ENCODE peak calls at places on chromosome 17, in four cellular contexts. One of them, this sample, is unnamed.

GRCh38 chr17:17350491-17351355 is 47.5 kb downstream of the NT5M start:
- DNase-seq in sigmoid colon: no peak
- DNase-seq in mammary epithelial cell: peak; percentile 25
- DNase-seq in kidney epithelial cell: no peak
- DNase-seq in this sample: peak; percentile 43

GRCh38 chr17:36813357-36813756 is 123.9 kb upstream of the LHX1 start:
- DNase-seq in sigmoid colon: no peak
- DNase-seq in mammary epithelial cell: no peak
- DNase-seq in kidney epithelial cell: no peak
- DNase-seq in this sample: no peak

GRCh38 chr17:72419866-72420774 is 299.3 kb downstream of the SOX9 start:
- DNase-seq in sigmoid colon: no peak
- DNase-seq in mammary epithelial cell: no peak
- DNase-seq in kidney epithelial cell: peak; percentile 72
- DNase-seq in this sample: no peak

GRCh38 chr17:28812980-28813377 is 29.6 kb downstream of the FAM222B start:
- DNase-seq in sigmoid colon: no peak
- DNase-seq in mammary epithelial cell: no peak
- DNase-seq in kidney epithelial cell: no peak
- DNase-seq in this sample: no peak

GRCh38 chr17:11704041-11704440 is 105.8 kb downstream of the DNAH9 start:
- DNase-seq in sigmoid colon: no peak
- DNase-seq in mammary epithelial cell: no peak
- DNase-seq in kidney epithelial cell: no peak
- DNase-seq in this sample: no peak

GRCh38 chr17:1485748-1486376 is 6.6 kb downstream of the MYO1C start:
- DNase-seq in sigmoid colon: peak; percentile 89
- DNase-seq in mammary epithelial cell: peak; percentile 26
- DNase-seq in kidney epithelial cell: no peak
- DNase-seq in this sample: peak; percentile 59

GRCh38 chr17:15973834-15974233 is 25.7 kb downstream of the ZSWIM7 start:
- DNase-seq in sigmoid colon: no peak
- DNase-seq in mammary epithelial cell: no peak
- DNase-seq in kidney epithelial cell: no peak
- DNase-seq in this sample: no peak

GRCh38 chr17:21419299-21420239 is 43.4 kb downstream of the KCNJ12 start:
- DNase-seq in sigmoid colon: peak; percentile 49
- DNase-seq in mammary epithelial cell: no peak
- DNase-seq in kidney epithelial cell: no peak
- DNase-seq in this sample: no peak

GRCh38 chr17:5131146-5131715 is 15.4 kb downstream of the USP6 start:
- DNase-seq in sigmoid colon: no peak
- DNase-seq in mammary epithelial cell: no peak
- DNase-seq in kidney epithelial cell: no peak
- DNase-seq in this sample: no peak

GRCh38 chr17:39903158-39903884 is 15.1 kb downstream of the GSDMB start:
- DNase-seq in sigmoid colon: no peak
- DNase-seq in mammary epithelial cell: no peak
- DNase-seq in kidney epithelial cell: no peak
- DNase-seq in this sample: no peak

GRCh38 chr17:77494664-77495435 is 354.1 kb downstream of the SEC14L1 start:
- DNase-seq in sigmoid colon: peak; percentile 93
- DNase-seq in mammary epithelial cell: peak; percentile 46
- DNase-seq in kidney epithelial cell: no peak
- DNase-seq in this sample: peak; percentile 51

GRCh38 chr17:81037783-81038733 is 3.1 kb downstream of the BAIAP2 start:
- DNase-seq in sigmoid colon: no peak
- DNase-seq in mammary epithelial cell: no peak
- DNase-seq in kidney epithelial cell: no peak
- DNase-seq in this sample: no peak

GRCh38 chr17:1058423-1059130 is 61.6 kb downstream of the TIMM22 start:
- DNase-seq in sigmoid colon: no peak
- DNase-seq in mammary epithelial cell: peak; percentile 42
- DNase-seq in kidney epithelial cell: no peak
- DNase-seq in this sample: peak; percentile 18

GRCh38 chr17:77117415-77117814 is 23.4 kb upstream of the SEC14L1 start:
- DNase-seq in sigmoid colon: no peak
- DNase-seq in mammary epithelial cell: no peak
- DNase-seq in kidney epithelial cell: no peak
- DNase-seq in this sample: no peak

GRCh38 chr17:68378202-68379149 is 78.8 kb downstream of the WIPI1 start:
- DNase-seq in sigmoid colon: peak; percentile 98
- DNase-seq in mammary epithelial cell: peak; percentile 28
- DNase-seq in kidney epithelial cell: no peak
- DNase-seq in this sample: peak; percentile 94

GRCh38 chr17:66753126-66753920 is 81.6 kb upstream of the CACNG5 start:
- DNase-seq in sigmoid colon: peak; percentile 33
- DNase-seq in mammary epithelial cell: no peak
- DNase-seq in kidney epithelial cell: no peak
- DNase-seq in this sample: no peak

GRCh38 chr17:75323043-75323591 is 33.9 kb upstream of the SLC25A19 start:
- DNase-seq in sigmoid colon: peak; percentile 92
- DNase-seq in mammary epithelial cell: peak; percentile 69
- DNase-seq in kidney epithelial cell: peak; percentile 66
- DNase-seq in this sample: peak; percentile 84

GRCh38 chr17:77523562-77523961 is 382.8 kb downstream of the SEC14L1 start:
- DNase-seq in sigmoid colon: no peak
- DNase-seq in mammary epithelial cell: no peak
- DNase-seq in kidney epithelial cell: no peak
- DNase-seq in this sample: no peak

GRCh38 chr17:21678451-21679081 is 13.8 kb upstream of the KCNJ18 start:
- DNase-seq in sigmoid colon: peak; percentile 50
- DNase-seq in mammary epithelial cell: no peak
- DNase-seq in kidney epithelial cell: no peak
- DNase-seq in this sample: no peak

GRCh38 chr17:7508846-7509245 is 24.7 kb downstream of the POLR2A start:
- DNase-seq in sigmoid colon: peak; percentile 46
- DNase-seq in mammary epithelial cell: no peak
- DNase-seq in kidney epithelial cell: no peak
- DNase-seq in this sample: no peak

GRCh38 chr17:9645858-9646555 is 690 bp downstream of the USP43 start:
- DNase-seq in sigmoid colon: no peak
- DNase-seq in mammary epithelial cell: peak; percentile 76
- DNase-seq in kidney epithelial cell: no peak
- DNase-seq in this sample: no peak

GRCh38 chr17:72282439-72283029 is 161.7 kb downstream of the SOX9 start:
- DNase-seq in sigmoid colon: no peak
- DNase-seq in mammary epithelial cell: no peak
- DNase-seq in kidney epithelial cell: no peak
- DNase-seq in this sample: no peak

GRCh38 chr17:48160177-48160967 is 52.8 kb downstream of the SNX11 start:
- DNase-seq in sigmoid colon: no peak
- DNase-seq in mammary epithelial cell: no peak
- DNase-seq in kidney epithelial cell: no peak
- DNase-seq in this sample: no peak

GRCh38 chr17:48161127-48161905 is 53.8 kb downstream of the SNX11 start:
- DNase-seq in sigmoid colon: no peak
- DNase-seq in mammary epithelial cell: no peak
- DNase-seq in kidney epithelial cell: no peak
- DNase-seq in this sample: no peak

GRCh38 chr17:48162305-48162934 is 54.9 kb downstream of the SNX11 start:
- DNase-seq in sigmoid colon: no peak
- DNase-seq in mammary epithelial cell: no peak
- DNase-seq in kidney epithelial cell: no peak
- DNase-seq in this sample: no peak

GRCh38 chr17:48162946-48163506 is 55.5 kb downstream of the SNX11 start:
- DNase-seq in sigmoid colon: no peak
- DNase-seq in mammary epithelial cell: peak; percentile 9
- DNase-seq in kidney epithelial cell: peak; percentile 35
- DNase-seq in this sample: no peak

GRCh38 chr17:48163809-48164208 is 56.2 kb downstream of the SNX11 start:
- DNase-seq in sigmoid colon: no peak
- DNase-seq in mammary epithelial cell: no peak
- DNase-seq in kidney epithelial cell: no peak
- DNase-seq in this sample: no peak
- TF ChIP-seq CTCF in sigmoid colon: no peak
- TF ChIP-seq CTCF in mammary epithelial cell: no peak
- TF ChIP-seq CTCF in kidney epithelial cell: peak; percentile 10
- TF ChIP-seq CTCF in this sample: peak; percentile 48

DNA sequence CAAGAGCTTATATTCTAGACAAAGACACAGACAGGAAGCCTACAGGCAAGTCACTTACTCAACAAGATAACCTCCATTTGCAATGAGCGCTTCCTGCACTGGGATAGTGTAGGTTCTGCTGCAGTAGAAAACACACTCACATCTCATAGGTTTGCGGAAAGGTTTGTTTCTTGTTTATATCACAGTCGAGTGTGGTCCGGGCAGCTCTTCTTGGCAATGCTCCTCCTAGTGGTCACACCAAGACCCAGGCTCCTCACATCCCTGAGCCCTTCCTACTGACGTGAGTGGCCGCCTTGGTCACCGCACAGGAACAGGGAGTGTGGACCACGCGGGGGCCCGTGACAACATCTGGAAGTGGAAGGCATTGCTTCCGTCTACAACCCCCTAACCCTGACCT is 48.0 kb upstream of the RBFOX3 start:
- DNase-seq in sigmoid colon: peak; percentile 88
- DNase-seq in mammary epithelial cell: no peak
- DNase-seq in kidney epithelial cell: no peak
- DNase-seq in this sample: peak; percentile 5
- TF ChIP-seq CTCF in sigmoid colon: no peak
- TF ChIP-seq CTCF in mammary epithelial cell: peak; percentile 15
- TF ChIP-seq CTCF in kidney epithelial cell: peak; percentile 43
- TF ChIP-seq CTCF in this sample: peak; percentile 69

GRCh38 chr17:33653389-33653788 is 360.3 kb upstream of the ASIC2 start:
- DNase-seq in sigmoid colon: no peak
- DNase-seq in mammary epithelial cell: no peak
- DNase-seq in kidney epithelial cell: no peak
- DNase-seq in this sample: no peak

GRCh38 chr17:33642002-33642401 is 348.9 kb upstream of the ASIC2 start:
- DNase-seq in sigmoid colon: no peak
- DNase-seq in mammary epithelial cell: no peak
- DNase-seq in kidney epithelial cell: no peak
- DNase-seq in this sample: no peak

GRCh38 chr17:33651631-33652030 is 358.5 kb upstream of the ASIC2 start:
- DNase-seq in sigmoid colon: no peak
- DNase-seq in mammary epithelial cell: peak; percentile 2
- DNase-seq in kidney epithelial cell: no peak
- DNase-seq in this sample: no peak

DNA sequence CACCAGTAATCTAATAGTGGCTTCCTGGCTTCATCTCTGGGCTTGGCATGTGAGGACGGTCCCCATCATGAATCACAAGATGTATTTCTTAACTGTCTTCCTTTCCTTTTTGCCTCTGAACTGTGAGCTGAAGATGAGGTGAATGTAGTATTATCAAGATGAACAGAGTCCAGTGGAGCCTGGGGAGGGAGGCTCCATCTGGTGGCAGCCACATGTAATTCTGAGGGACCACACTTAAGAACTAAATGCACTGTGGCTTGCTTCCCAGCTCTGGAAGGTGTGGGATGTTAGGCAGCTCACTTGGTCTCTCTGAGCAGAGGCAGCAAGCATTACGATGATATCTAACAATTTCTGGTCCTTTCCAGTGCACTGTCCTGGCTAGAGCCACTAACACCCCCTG is 354.9 kb upstream of the ASIC2 start:
- DNase-seq in sigmoid colon: no peak
- DNase-seq in mammary epithelial cell: peak; percentile 2
- DNase-seq in kidney epithelial cell: no peak
- DNase-seq in this sample: no peak
- TF ChIP-seq CTCF in sigmoid colon: no peak
- TF ChIP-seq CTCF in mammary epithelial cell: peak; percentile 37
- TF ChIP-seq CTCF in kidney epithelial cell: peak; percentile 38
- TF ChIP-seq CTCF in this sample: peak; percentile 42

GRCh38 chr17:82300707-82301270 is 16.6 kb downstream of the CD7 start:
- DNase-seq in sigmoid colon: peak; percentile 87
- DNase-seq in mammary epithelial cell: peak; percentile 65
- DNase-seq in kidney epithelial cell: no peak
- DNase-seq in this sample: peak; percentile 58
- TF ChIP-seq CTCF in sigmoid colon: peak; percentile 74
- TF ChIP-seq CTCF in mammary epithelial cell: peak; percentile 59
- TF ChIP-seq CTCF in kidney epithelial cell: peak; percentile 90
- TF ChIP-seq CTCF in this sample: peak; percentile 91

GRCh38 chr17:19363114-19363438 is 553 bp upstream of the B9D1 start:
- DNase-seq in sigmoid colon: no peak
- DNase-seq in mammary epithelial cell: no peak
- DNase-seq in kidney epithelial cell: no peak
- DNase-seq in this sample: no peak
- TF ChIP-seq CTCF in sigmoid colon: no peak
- TF ChIP-seq CTCF in mammary epithelial cell: no peak
- TF ChIP-seq CTCF in kidney epithelial cell: no peak
- TF ChIP-seq CTCF in this sample: peak; percentile 52

GRCh38 chr17:44218344-44219125 is 940 bp downstream of the UBTF start:
- DNase-seq in sigmoid colon: peak; percentile 95
- DNase-seq in mammary epithelial cell: peak; percentile 90
- DNase-seq in kidney epithelial cell: no peak
- DNase-seq in this sample: peak; percentile 62
- TF ChIP-seq CTCF in sigmoid colon: peak; percentile 29
- TF ChIP-seq CTCF in mammary epithelial cell: no peak
- TF ChIP-seq CTCF in kidney epithelial cell: peak; percentile 45
- TF ChIP-seq CTCF in this sample: peak; percentile 77

GRCh38 chr17:3513305-3514035 is 37.7 kb downstream of the ASPA start:
- DNase-seq in sigmoid colon: peak; percentile 57
- DNase-seq in mammary epithelial cell: no peak
- DNase-seq in kidney epithelial cell: no peak
- DNase-seq in this sample: no peak

GRCh38 chr17:3514873-3515272 is 39.1 kb downstream of the ASPA start:
- DNase-seq in sigmoid colon: peak; percentile 57
- DNase-seq in mammary epithelial cell: no peak
- DNase-seq in kidney epithelial cell: no peak
- DNase-seq in this sample: no peak

GRCh38 chr17:3511841-3512511 is 36.2 kb downstream of the ASPA start:
- DNase-seq in sigmoid colon: peak; percentile 45
- DNase-seq in mammary epithelial cell: no peak
- DNase-seq in kidney epithelial cell: no peak
- DNase-seq in this sample: no peak

GRCh38 chr17:3510090-3510489 is 34.3 kb downstream of the ASPA start:
- DNase-seq in sigmoid colon: no peak
- DNase-seq in mammary epithelial cell: no peak
- DNase-seq in kidney epithelial cell: no peak
- DNase-seq in this sample: no peak

GRCh38 chr17:3512512-3513171 is 36.8 kb downstream of the ASPA start:
- DNase-seq in sigmoid colon: peak; percentile 88
- DNase-seq in mammary epithelial cell: no peak
- DNase-seq in kidney epithelial cell: no peak
- DNase-seq in this sample: peak; percentile 8
- TF ChIP-seq CTCF in sigmoid colon: no peak
- TF ChIP-seq CTCF in mammary epithelial cell: no peak
- TF ChIP-seq CTCF in kidney epithelial cell: no peak
- TF ChIP-seq CTCF in this sample: no peak

This sample was measured in HFFc6.